ENCODE peak calls at places on chromosomes 5 and 9, in six cellular contexts. F, D, Z, R, O and J are unnamed samples. For H3K4me1, the result is how much of the 10 kb centered on the place peaks cover.

GRCh38 chr5:56465757-56466127 is 232.6 kb upstream of the ANKRD55 start:
- DNase-seq in F (no peak), D (no peak), Z (no peak), R (peak), O (no peak), J (peak)

GRCh38 chr9:72315089-72315509 is 49.9 kb downstream of the ZFAND5 start:
- DNase-seq in F (no peak), D (peak), Z (no peak), R (peak), O (peak), J (peak)

GRCh38 chr5:33855396-33855795 is 36.4 kb downstream of the ADAMTS12 start:
- DNase-seq in F (no peak), D (peak), Z (no peak), R (peak), O (no peak), J (no peak)

GRCh38 chr5:133843911-133844310 is 124.5 kb downstream of the C5orf15 start:
- DNase-seq in F (no peak), D (no peak), Z (no peak), R (no peak), O (no peak), J (peak)

GRCh38 chr5:65762234-65762633 is 40.2 kb downstream of the NLN start:
- DNase-seq in F (no peak), D (peak), Z (no peak), R (no peak), O (no peak), J (no peak)

GRCh38 chr9:87702921-87703320 is 23.0 kb upstream of the CTSL start:
- DNase-seq in F (no peak), D (no peak), Z (no peak), R (no peak), O (no peak), J (no peak)

GRCh38 chr5:167634432-167634831 is 657.0 kb upstream of the WWC1 start:
- DNase-seq in F (no peak), D (peak), Z (no peak), R (peak), O (no peak), J (peak)

GRCh38 chr5:53035868-53036381 is 46.8 kb downstream of the ITGA2 start:
- DNase-seq in F (no peak), D (peak), Z (peak), R (peak), O (no peak), J (no peak)

GRCh38 chr9:127202461-127203139 is 62.0 kb upstream of the GARNL3 start:
- DNase-seq in F (no peak), D (no peak), Z (peak), R (no peak), O (peak), J (peak)

GRCh38 chr5:168314735-168315411 is 23.4 kb downstream of the WWC1 start:
- DNase-seq in F (no peak), D (peak), Z (peak), R (peak), O (peak), J (peak)

GRCh38 chr9:93587284-93587650 is 10.9 kb downstream of the PHF2 start:
- DNase-seq in F (no peak), D (no peak), Z (no peak), R (no peak), O (no peak), J (no peak)

GRCh38 chr9:93586290-93587057 is 10.1 kb downstream of the PHF2 start:
- DNase-seq in F (no peak), D (no peak), Z (no peak), R (no peak), O (peak), J (no peak)

GRCh38 chr9:93587651-93588347 is 11.4 kb downstream of the PHF2 start:
- DNase-seq in F (no peak), D (no peak), Z (peak), R (no peak), O (no peak), J (no peak)

GRCh38 chr9:93585695-93586094 is 9.3 kb downstream of the PHF2 start:
- DNase-seq in F (no peak), D (no peak), Z (no peak), R (no peak), O (peak), J (no peak)

GRCh38 chr9:93585259-93585658 is 8.9 kb downstream of the PHF2 start:
- DNase-seq in F (no peak), D (no peak), Z (no peak), R (no peak), O (peak), J (no peak)
- H3K4me1 ChIP-seq in F (under half), D (under half), Z (under half), R (under half), O (under half), J (under half)

GRCh38 chr9:91897201-91897600 is 52.8 kb downstream of the ROR2 start:
- DNase-seq in F (no peak), D (peak), Z (no peak), R (peak), O (no peak), J (no peak)
- H3K9ac ChIP-seq in F (no peak), D (no peak), Z (no peak), R (no peak), O (no peak), J (peak)

GRCh38 chr9:75105841-75106240 is 17.5 kb downstream of the OSTF1 start:
- DNase-seq in F (no peak), D (no peak), Z (no peak), R (peak), O (no peak), J (no peak)

GRCh38 chr9:75105019-75105540 is 16.8 kb downstream of the OSTF1 start:
- DNase-seq in F (no peak), D (no peak), Z (no peak), R (no peak), O (no peak), J (no peak)

GRCh38 chr9:75108571-75108970 is 20.3 kb downstream of the OSTF1 start:
- DNase-seq in F (no peak), D (no peak), Z (no peak), R (peak), O (peak), J (peak)

GRCh38 chr9:75104607-75105006 is 16.3 kb downstream of the OSTF1 start:
- DNase-seq in F (no peak), D (no peak), Z (no peak), R (no peak), O (no peak), J (no peak)

GRCh38 chr9:75106856-75107255 is 18.5 kb downstream of the OSTF1 start:
- DNase-seq in F (no peak), D (no peak), Z (no peak), R (no peak), O (no peak), J (no peak)
- H3K4me1 ChIP-seq in F (under half), D (under half), Z (under half), R (under half), O (under half), J (under half)

DNA sequence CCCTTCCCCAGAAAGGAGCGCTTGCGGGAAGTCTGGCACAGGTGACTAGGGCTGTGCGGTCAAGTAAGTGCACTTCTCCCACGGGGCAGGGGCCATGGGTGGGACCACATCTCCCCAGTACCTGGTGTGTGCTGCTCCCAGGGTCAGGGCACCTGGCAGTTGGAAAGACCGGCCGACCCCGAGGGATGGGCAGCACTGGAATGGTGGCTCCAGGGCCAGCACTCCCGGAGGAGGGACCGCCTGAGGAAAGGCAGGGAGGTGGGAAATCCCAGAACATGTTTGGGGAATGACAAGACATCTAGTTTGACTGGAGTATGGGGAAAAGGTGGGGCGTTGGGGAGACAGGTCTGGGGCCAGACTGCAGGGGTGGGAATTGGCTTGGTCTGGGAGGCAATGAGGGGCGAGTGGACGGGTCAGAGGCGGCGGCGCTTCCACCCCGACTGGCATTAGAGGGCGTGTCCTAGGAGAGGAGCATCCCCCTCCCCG is 699 bp upstream of the GLIPR2 start:
- DNase-seq in F (peak), D (peak), Z (peak), R (no peak), O (no peak), J (no peak)
- H3K9ac ChIP-seq in F (no peak), D (no peak), Z (peak), R (peak), O (no peak), J (peak)

GRCh38 chr5:170480277-170480676 is 23.5 kb upstream of the KCNIP1 start:
- DNase-seq in F (peak), D (no peak), Z (no peak), R (no peak), O (no peak), J (no peak)

GRCh38 chr5:170475269-170476000 is 28.4 kb upstream of the KCNIP1 start:
- DNase-seq in F (no peak), D (no peak), Z (no peak), R (no peak), O (no peak), J (no peak)

GRCh38 chr5:170479484-170479883 is 24.3 kb upstream of the KCNIP1 start:
- DNase-seq in F (peak), D (no peak), Z (peak), R (peak), O (no peak), J (no peak)

GRCh38 chr5:170478306-170478705 is 25.5 kb upstream of the KCNIP1 start:
- DNase-seq in F (peak), D (no peak), Z (no peak), R (no peak), O (no peak), J (no peak)

DNA sequence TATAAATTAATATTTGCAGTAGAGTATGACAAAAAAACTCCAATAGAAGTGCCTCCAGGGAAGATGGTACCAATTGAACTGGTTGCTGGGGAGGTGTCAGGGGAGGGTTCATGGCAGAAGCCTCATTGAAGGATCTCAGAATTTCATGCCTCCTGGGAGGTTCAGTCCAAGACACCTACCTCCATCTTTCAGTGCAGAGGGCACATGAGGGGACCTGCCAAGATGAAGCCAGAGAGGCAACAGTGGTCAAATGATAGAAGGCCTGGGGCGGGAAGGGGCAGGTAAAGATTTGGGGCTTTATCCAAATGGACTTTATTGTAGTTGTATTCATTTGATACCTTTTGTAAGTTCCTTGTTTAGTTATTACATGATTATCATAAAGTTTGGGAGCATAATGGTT is 25.9 kb upstream of the KCNIP1 start:
- DNase-seq in F (peak), D (no peak), Z (no peak), R (no peak), O (no peak), J (no peak)
- H3K4me1 ChIP-seq in F (under half), D (under half), Z (under half), R (under half), O (under half), J (under half)